ENCODE peak calls at places on chromosomes 2 and 18, in seven cellular contexts. D is GM04504; H is stimulated activated CD4-positive, alpha-beta T cell treated with anti-CD3 and anti-CD28 coated beads, Interleukin-15, amount 100 ng/mL, for 24 hours; N is lower leg skin; I is NCI-H1417; P is stimulated activated naive CD4-positive, alpha-beta T cell; E is stimulated activated CD8-positive, alpha-beta memory T cell treated with anti-CD3 and anti-CD28 coated beads, Interleukin-15, amount 100 ng/mL, for 4 hours. O is an unnamed sample.

GRCh38 chr2:238359403-238359802 is 39.1 kb downstream of the TRAF3IP1 start:
- DNase-seq in I (no peak), D (no peak), N (no peak), E (no peak), P (no peak), H (no peak), O (no peak)

GRCh38 chr2:232993231-232993821 is 19.7 kb downstream of the NGEF start:
- DNase-seq in H (no peak), N (no peak), I (no peak), P (no peak), D (no peak), E (no peak), O (no peak)

GRCh38 chr2:239003933-239004636 is 156.2 kb downstream of the TWIST2 start:
- DNase-seq in I (no peak), D (no peak), H (no peak), N (peak), E (no peak), P (no peak), O (no peak)

GRCh38 chr18:72544092-72544886 is at the start of gene CBLN2:
- DNase-seq in N (no peak), I (peak), E (no peak), H (peak), P (no peak), D (peak), O (peak)

GRCh38 chr2:137928547-137929503 is 35.4 kb upstream of the HNMT start:
- DNase-seq in H (no peak), E (no peak), N (no peak), P (no peak), D (no peak), I (no peak), O (no peak)

GRCh38 chr2:9408641-9409151 is 14.6 kb downstream of the ITGB1BP1 start:
- DNase-seq in E (no peak), I (no peak), D (no peak), N (no peak), H (no peak), P (no peak), O (no peak)

GRCh38 chr18:71707400-71707799 is 836.7 kb downstream of the CBLN2 start:
- DNase-seq in D (no peak), E (no peak), I (no peak), N (no peak), H (no peak), P (no peak), O (no peak)

GRCh38 chr2:161165811-161166210 is 5.6 kb downstream of the TANK start:
- DNase-seq in I (no peak), H (no peak), P (no peak), D (no peak), N (no peak), E (no peak), O (no peak)

GRCh38 chr18:49690307-49690706 is 123.0 kb downstream of the ACAA2 start:
- DNase-seq in P (no peak), H (no peak), D (peak), E (no peak), N (no peak), I (no peak), O (no peak)

GRCh38 chr18:59570101-59570875 is 126.9 kb downstream of the CCBE1 start:
- DNase-seq in I (peak), D (no peak), E (no peak), N (no peak), P (no peak), H (no peak), O (no peak)

GRCh38 chr2:160033732-160034392 is 28.6 kb downstream of the PLA2R1 start:
- DNase-seq in N (no peak), H (no peak), D (peak), E (no peak), I (no peak), P (no peak), O (no peak)

GRCh38 chr2:121925466-121925865 is 170.0 kb downstream of the TSN start:
- DNase-seq in E (no peak), I (no peak), D (no peak), N (peak), H (no peak), P (no peak), O (no peak)

GRCh38 chr2:5696741-5697521 is 4.7 kb downstream of the SOX11 start:
- DNase-seq in H (no peak), N (no peak), D (no peak), I (peak), P (no peak), E (no peak), O (no peak)

GRCh38 chr2:128263902-128264331 is 54.8 kb downstream of the HS6ST1 start:
- DNase-seq in D (no peak), I (no peak), P (no peak), N (peak), E (no peak), H (no peak), O (no peak)

GRCh38 chr2:164920430-164920829 is 34.9 kb downstream of the SLC38A11 start:
- DNase-seq in D (peak), I (no peak), H (no peak), N (no peak), P (no peak), E (no peak), O (peak)

GRCh38 chr2:112879491-112880041 is 31.4 kb upstream of the IL37 start:
- DNase-seq in P (no peak), N (no peak), H (no peak), I (no peak), E (no peak), D (no peak), O (no peak)

GRCh38 chr2:234457421-234457820 is 39.5 kb downstream of the ARL4C start:
- DNase-seq in D (peak), N (no peak), P (no peak), I (no peak), E (no peak), H (no peak), O (no peak)

GRCh38 chr2:88690591-88691338 is 708 bp upstream of the RPIA start:
- DNase-seq in P (no peak), H (peak), D (no peak), N (peak), I (no peak), E (no peak), O (no peak)

GRCh38 chr2:58834404-58834803 is 593.3 kb upstream of the FANCL start:
- DNase-seq in D (peak), H (peak), N (no peak), E (no peak), I (no peak), P (no peak), O (peak)

GRCh38 chr2:182426082-182426914 is 538 bp downstream of the PDE1A start:
- DNase-seq in E (no peak), D (no peak), P (no peak), I (no peak), N (no peak), H (no peak), O (no peak)

GRCh38 chr2:120910956-120911951 is 175.6 kb downstream of the GLI2 start:
- DNase-seq in N (no peak), I (no peak), E (no peak), D (no peak), P (no peak), H (no peak), O (no peak)

GRCh38 chr2:174916270-174916930 is 88.8 kb downstream of the CHN1 start:
- DNase-seq in E (no peak), N (no peak), D (no peak), I (no peak), P (no peak), H (no peak), O (no peak)

GRCh38 chr2:236944561-236944960 is 141.1 kb upstream of the COPS8 start:
- DNase-seq in D (no peak), I (no peak), P (no peak), N (no peak), E (no peak), H (no peak), O (no peak)

GRCh38 chr2:220466251-220466691 is 838.8 kb downstream of the SLC4A3 start:
- DNase-seq in E (no peak), H (no peak), P (no peak), I (no peak), D (peak), N (no peak), O (no peak)

GRCh38 chr18:77271720-77272481 is 22.3 kb downstream of the GALR1 start:
- DNase-seq in H (no peak), P (no peak), D (peak), I (no peak), N (no peak), E (no peak), O (no peak)

GRCh38 chr2:33478968-33479691 is 2.7 kb downstream of the RASGRP3 start:
- DNase-seq in P (no peak), E (no peak), N (no peak), I (no peak), H (no peak), D (no peak), O (peak)

GRCh38 chr2:170236639-170237037 is 58.7 kb downstream of the MYO3B start:
- DNase-seq in I (peak), E (no peak), H (no peak), D (no peak), P (no peak), N (no peak), O (no peak)